ENCODE peak calls at places on chromosomes 7 and 10, in five cellular contexts. K is neuronal stem cell, E is H1, X is IMR-90, W is mesenchymal stem cell. Z is an unnamed sample.

GRCh38 chr7:50068850-50069551 is 24.0 kb downstream of the ZPBP start:
- DNase-seq in X (no peak), E (no peak), W (peak; percentile 36), K (no peak), Z (peak; percentile 63)

GRCh38 chr10:91381562-91381923 is 28.6 kb upstream of the HECTD2 start:
- DNase-seq in X (no peak), K (no peak), W (no peak), E (no peak), Z (no peak)

GRCh38 chr7:140645166-140645565 is 4.6 kb upstream of the DENND2A start:
- DNase-seq in X (no peak), W (no peak), K (no peak), E (peak; percentile 91), Z (no peak)

GRCh38 chr7:140080919-140081318 is 18.2 kb upstream of the PARP12 start:
- DNase-seq in X (no peak), K (no peak), W (no peak), E (no peak), Z (no peak)

GRCh38 chr7:142581341-142581740 is 167.9 kb upstream of the PRSS1 start:
- DNase-seq in K (no peak), W (no peak), X (no peak), E (no peak), Z (peak; percentile 80)

GRCh38 chr10:96984512-96985225 is 152.6 kb downstream of the LCOR start:
- DNase-seq in E (no peak), X (no peak), W (no peak), K (peak; percentile 39), Z (no peak)

GRCh38 chr7:95264225-95264927 is 60.0 kb downstream of the PON1 start:
- DNase-seq in X (peak; percentile 41), W (no peak), E (no peak), K (no peak), Z (no peak)

GRCh38 chr10:65235266-65235665 is 1690.6 kb upstream of the LRRTM3 start:
- DNase-seq in X (no peak), K (no peak), E (no peak), W (no peak), Z (no peak)

GRCh38 chr10:34885901-34886300 is 70.8 kb upstream of the PARD3 start:
- DNase-seq in E (no peak), K (no peak), X (no peak), W (no peak), Z (no peak)

GRCh38 chr7:36153571-36154097 is 580 bp downstream of the EEPD1 start:
- DNase-seq in K (peak; percentile 1), X (no peak), E (peak; percentile 53), W (no peak), Z (no peak)

GRCh38 chr10:96532523-96532922 is 18.8 kb upstream of the TLL2 start:
- DNase-seq in W (no peak), E (no peak), K (no peak), X (peak; percentile 12), Z (no peak)

GRCh38 chr10:34918896-34919295 is 103.8 kb upstream of the PARD3 start:
- DNase-seq in X (no peak), W (no peak), K (no peak), E (no peak), Z (peak; percentile 73)

GRCh38 chr10:133400624-133401424 is 6.9 kb downstream of the MTG1 start:
- DNase-seq in E (no peak), X (no peak), W (peak; percentile 25), K (no peak), Z (no peak)

GRCh38 chr7:69780377-69780776 is 182.1 kb downstream of the AUTS2 start:
- DNase-seq in W (no peak), X (no peak), K (no peak), E (no peak), Z (peak; percentile 96)

GRCh38 chr7:17305387-17306171 is 7.1 kb downstream of the AHR start:
- DNase-seq in W (no peak), X (no peak), K (no peak), E (no peak), Z (no peak)

GRCh38 chr10:110651044-110651958 is 7.2 kb downstream of the RBM20 start:
- DNase-seq in X (peak; percentile 98), K (no peak), W (peak; percentile 99), E (no peak), Z (no peak)

GRCh38 chr10:9762966-9763656 is 1254.6 kb upstream of the CELF2 start:
- DNase-seq in K (no peak), E (no peak), W (peak; percentile 24), X (peak; percentile 82), Z (peak; percentile 73)

GRCh38 chr10:71974489-71975011 is 10.4 kb downstream of the CHST3 start:
- DNase-seq in W (peak; percentile 75), X (peak; percentile 74), E (no peak), K (no peak), Z (peak; percentile 91)

GRCh38 chr10:110919349-110919931 is at the start of gene SHOC2:
- DNase-seq in E (peak; percentile 80), X (no peak), K (no peak), W (no peak), Z (peak; percentile 65)

GRCh38 chr10:29443745-29444523 is 155.1 kb downstream of the LYZL1 start:
- DNase-seq in W (peak; percentile 38), E (no peak), X (peak; percentile 25), K (no peak), Z (peak; percentile 35)

GRCh38 chr7:137731436-137731835 is 115.3 kb downstream of the DGKI start:
- DNase-seq in X (peak; percentile 64), K (no peak), W (no peak), E (no peak), Z (no peak)

GRCh38 chr7:33243319-33243881 is 114.0 kb downstream of the BBS9 start:
- DNase-seq in W (peak; percentile 61), K (peak; percentile 29), X (peak; percentile 70), E (no peak), Z (no peak)

GRCh38 chr10:102859911-102860310 is 5.9 kb downstream of the BORCS7 start:
- DNase-seq in E (no peak), X (no peak), K (no peak), W (no peak), Z (no peak)

GRCh38 chr10:5070648-5071410 is 23.4 kb upstream of the AKR1C3 start:
- DNase-seq in E (no peak), K (no peak), X (peak; percentile 30), W (peak; percentile 83), Z (no peak)

GRCh38 chr7:1458676-1459511 is at the start of gene MICALL2:
- DNase-seq in K (no peak), X (peak; percentile 85), W (peak; percentile 92), E (no peak), Z (peak; percentile 81)

GRCh38 chr10:97849101-97849490 is 547 bp upstream of the GOLGA7B start:
- DNase-seq in X (no peak), K (no peak), E (no peak), W (no peak), Z (no peak)

GRCh38 chr10:92847185-92847864 is 995 bp upstream of the EXOC6 start:
- DNase-seq in E (no peak), K (no peak), X (peak; percentile 18), W (no peak), Z (peak; percentile 3)

GRCh38 chr10:72881291-72881690 is 12.2 kb upstream of the OIT3 start:
- DNase-seq in K (no peak), W (no peak), E (no peak), X (no peak), Z (no peak)

GRCh38 chr10:84665883-84666463 is 337.6 kb downstream of the CCSER2 start:
- DNase-seq in W (no peak), X (no peak), K (no peak), E (peak; percentile 89), Z (peak; percentile 22)

GRCh38 chr10:49325131-49325915 is 26.4 kb downstream of the C10orf71 start:
- DNase-seq in K (no peak), X (no peak), W (no peak), E (no peak), Z (no peak)

DNA sequence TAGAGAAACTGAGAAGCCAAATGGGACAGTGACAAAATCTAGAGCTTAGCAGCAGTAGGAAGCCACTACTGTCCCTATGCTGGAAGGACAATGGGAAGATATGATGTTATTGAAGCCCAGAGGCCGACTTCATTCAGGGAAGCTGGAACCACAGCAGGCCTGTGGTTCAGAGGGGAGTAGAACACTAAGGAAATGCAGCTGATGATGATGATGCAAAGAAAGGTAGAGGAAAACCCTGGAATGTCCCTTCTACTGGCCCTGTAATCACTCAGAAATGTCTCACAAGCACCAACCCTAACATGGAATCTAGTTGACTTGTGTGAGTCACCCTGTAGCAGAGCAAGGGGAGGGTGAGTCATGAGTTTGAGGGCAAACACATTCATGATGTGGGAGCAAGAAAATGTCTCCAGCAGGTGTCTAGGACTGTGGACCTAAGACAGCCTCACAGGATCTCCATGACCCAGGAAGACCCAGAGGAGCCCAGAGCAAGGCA is 37.1 kb upstream of the LRRC17 start:
- DNase-seq in W (peak; percentile 99), E (no peak), K (no peak), X (peak; percentile 100), Z (peak; percentile 82)
- H3K4me3 ChIP-seq in W (no peak overlapping the region), E (no peak overlapping the region), K (no peak overlapping the region), X (no peak overlapping the region), Z (no peak overlapping the region)

DNA sequence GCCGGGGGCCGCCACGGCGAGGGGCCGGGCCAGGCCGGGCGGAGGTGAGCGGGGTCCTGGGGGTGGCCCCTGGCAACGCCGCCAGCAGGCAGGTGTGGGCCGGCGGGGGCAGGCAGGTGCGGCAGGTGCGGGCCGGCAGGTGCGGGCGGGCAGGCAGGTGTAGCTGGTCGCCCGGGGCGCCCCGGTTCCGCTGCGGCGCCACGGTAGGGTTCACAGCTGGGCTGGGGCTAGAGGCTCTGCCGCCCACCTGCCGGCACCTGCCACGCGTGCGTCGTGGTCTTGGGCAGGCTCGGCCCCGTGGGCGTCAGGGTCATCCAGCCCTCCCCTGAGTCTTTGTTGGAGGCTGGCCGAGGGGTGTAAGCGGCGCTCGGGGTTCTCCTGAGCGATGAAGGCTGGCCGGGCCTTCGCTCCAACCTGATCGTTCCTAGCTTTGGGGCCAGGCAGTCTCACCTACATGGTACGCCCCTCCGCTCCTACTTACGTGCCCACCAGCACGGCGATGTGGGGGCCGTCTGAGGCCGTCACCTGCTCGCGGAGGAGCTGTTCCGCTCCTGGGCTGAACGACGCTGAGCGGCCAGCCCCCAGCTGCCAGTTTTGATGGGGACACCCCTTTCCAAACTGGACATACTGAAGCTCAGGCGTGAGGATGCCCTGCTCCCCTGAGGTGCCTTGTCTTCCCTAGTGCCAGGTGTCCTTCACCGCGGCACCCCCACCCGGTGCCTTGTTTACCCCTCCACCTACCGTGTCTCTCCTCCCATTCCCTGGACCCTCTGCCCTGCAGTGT is 493 bp downstream of the ZMIZ2 start:
- DNase-seq in X (no peak), K (no peak), E (no peak), W (no peak), Z (peak; percentile 68)
- H4K91ac ChIP-seq in X (peak overlapping the region; percentile 59), K (no peak overlapping the region), E (no peak overlapping the region), W (peak overlapping the region; percentile 93), Z (peak overlapping the region; percentile 51)

GRCh38 chr7:53542164-53542563 is 506.7 kb downstream of the POM121L12 start:
- DNase-seq in E (no peak), X (no peak), W (no peak), K (no peak), Z (no peak)
- H2AFZ ChIP-seq in E (no peak overlapping the region), X (no peak overlapping the region), W (no peak overlapping the region), K (no peak overlapping the region), Z (no peak overlapping the region)

GRCh38 chr10:60139798-60140566 is 233.6 kb upstream of the CCDC6 start:
- DNase-seq in X (peak; percentile 72), K (peak; percentile 33), W (peak; percentile 90), E (no peak), Z (peak; percentile 96)

GRCh38 chr10:60142736-60143135 is 236.4 kb upstream of the CCDC6 start:
- DNase-seq in K (no peak), E (no peak), W (no peak), X (no peak), Z (no peak)

GRCh38 chr10:60141916-60142559 is 235.7 kb upstream of the CCDC6 start:
- DNase-seq in X (no peak), E (no peak), W (no peak), K (no peak), Z (no peak)

GRCh38 chr10:60139290-60139689 is 232.9 kb upstream of the CCDC6 start:
- DNase-seq in W (no peak), K (no peak), E (no peak), X (no peak), Z (peak; percentile 32)

GRCh38 chr10:60140681-60141632 is 234.6 kb upstream of the CCDC6 start:
- DNase-seq in W (peak; percentile 90), X (peak; percentile 13), K (peak; percentile 77), E (peak; percentile 60), Z (peak; percentile 57)
- H3K4me3 ChIP-seq in W (no peak overlapping the region), X (no peak overlapping the region), K (peak overlapping the region; percentile 62), E (peak overlapping the region; percentile 82), Z (no peak overlapping the region)

Z was measured in trophoblast cell.